ENCODE peak calls at places on chromosome 17, in five cellular contexts. S, F, O, J and T are unnamed samples. For H3K4me1, the result is how much of the 10 kb centered on the place peaks cover.

GRCh38 chr17:57839571-57839923 is 10.3 kb downstream of the MRPS23 start:
- DNase-seq in S (no peak), J (no peak), F (no peak), O (no peak), T (no peak)

GRCh38 chr17:73349138-73349537 is 37.3 kb upstream of the CDC42EP4 start:
- DNase-seq in S (no peak), J (no peak), O (peak), F (no peak), T (peak)

GRCh38 chr17:28997811-28998210 is 8.0 kb downstream of the SEZ6 start:
- DNase-seq in O (no peak), J (no peak), S (no peak), F (no peak), T (no peak)

GRCh38 chr17:68509151-68510057 is 2.8 kb upstream of the PRKAR1A start:
- DNase-seq in S (no peak), O (no peak), J (peak), F (peak), T (no peak)

GRCh38 chr17:79982986-79983385 is 52.7 kb downstream of the TBC1D16 start:
- DNase-seq in F (no peak), J (no peak), S (peak), O (no peak), T (peak)

GRCh38 chr17:55177159-55177913 is 87.4 kb upstream of the HLF start:
- DNase-seq in S (no peak), F (no peak), J (no peak), O (peak), T (no peak)

GRCh38 chr17:8502100-8502499 is 66.4 kb downstream of the NDEL1 start:
- DNase-seq in F (no peak), S (no peak), J (no peak), O (no peak), T (no peak)

GRCh38 chr17:49523706-49524472 is 28.8 kb downstream of the NGFR start:
- DNase-seq in S (peak), F (no peak), O (no peak), J (no peak), T (no peak)

GRCh38 chr17:48045270-48046001 is 2.7 kb upstream of the NFE2L1 start:
- DNase-seq in F (no peak), S (no peak), J (no peak), O (no peak), T (no peak)

GRCh38 chr17:21354796-21355385 is 21.3 kb upstream of the KCNJ12 start:
- DNase-seq in F (no peak), S (no peak), J (no peak), O (no peak), T (no peak)

GRCh38 chr17:21352221-21352980 is 23.8 kb upstream of the KCNJ12 start:
- DNase-seq in J (no peak), F (no peak), O (no peak), S (peak), T (no peak)

GRCh38 chr17:21353326-21354010 is 22.7 kb upstream of the KCNJ12 start:
- DNase-seq in F (no peak), S (peak), O (no peak), J (no peak), T (no peak)

GRCh38 chr17:21351366-21352065 is 24.6 kb upstream of the KCNJ12 start:
- DNase-seq in F (no peak), J (no peak), O (no peak), S (peak), T (no peak)

GRCh38 chr17:21352981-21353265 is 23.2 kb upstream of the KCNJ12 start:
- DNase-seq in J (no peak), S (no peak), F (no peak), O (no peak), T (no peak)
- H3K4me1 ChIP-seq in J (under half), S (under half), F (under half), O (under half), T (under half)

GRCh38 chr17:32771396-32771795 is 105.5 kb downstream of the MYO1D start:
- DNase-seq in O (no peak), J (no peak), S (no peak), F (no peak), T (no peak)
- H3K4me1 ChIP-seq in O (under half), J (under half), S (under half), F (under half), T (under half)

GRCh38 chr17:64707077-64707591 is 45.0 kb upstream of the SMURF2 start:
- DNase-seq in O (no peak), J (peak), S (no peak), F (peak), T (peak)
- H3K4me1 ChIP-seq in O (under half), J (under half), S (under half), F (under half), T (under half)

GRCh38 chr17:7463368-7463846 is 16.0 kb downstream of the ZBTB4 start:
- DNase-seq in O (no peak), J (no peak), S (no peak), F (no peak), T (no peak)

GRCh38 chr17:7465481-7466275 is 13.8 kb downstream of the ZBTB4 start:
- DNase-seq in S (no peak), J (no peak), O (no peak), F (no peak), T (no peak)

GRCh38 chr17:7466318-7466643 is 13.2 kb downstream of the ZBTB4 start:
- DNase-seq in O (no peak), J (no peak), F (no peak), S (no peak), T (no peak)

GRCh38 chr17:7462474-7463367 is 16.7 kb downstream of the ZBTB4 start:
- DNase-seq in S (no peak), J (no peak), F (no peak), O (no peak), T (no peak)

DNA sequence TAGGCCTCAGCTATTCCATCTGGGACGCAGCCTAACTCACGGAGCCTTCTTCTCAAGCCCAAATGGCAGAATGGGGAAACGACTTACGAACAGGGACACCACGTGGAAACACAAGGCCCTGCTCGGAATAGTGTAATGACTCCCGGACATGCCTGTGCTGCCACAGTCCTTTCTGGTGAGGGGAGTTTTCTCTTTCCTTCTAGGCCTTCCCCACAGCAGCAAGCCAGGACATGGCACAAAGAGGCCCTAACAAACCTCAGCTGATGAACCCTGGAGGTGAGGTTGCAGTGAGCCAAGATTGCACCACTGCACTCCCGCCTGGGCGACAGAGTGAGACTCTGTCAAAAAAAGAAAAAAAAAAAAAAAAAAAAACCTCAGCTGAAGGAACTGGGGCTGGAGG is 15.3 kb downstream of the ZBTB4 start:
- DNase-seq in S (no peak), F (no peak), J (no peak), O (no peak), T (no peak)
- H3K4me1 ChIP-seq in S (under half), F (under half), J (under half), O (under half), T (under half)

GRCh38 chr17:82278786-82279379 is 5.4 kb upstream of the CSNK1D start:
- DNase-seq in F (no peak), O (no peak), S (no peak), J (no peak), T (no peak)

GRCh38 chr17:82276951-82277350 is 3.5 kb upstream of the CSNK1D start:
- DNase-seq in J (no peak), F (no peak), O (no peak), S (no peak), T (no peak)

GRCh38 chr17:82278308-82278707 is 4.8 kb upstream of the CSNK1D start:
- DNase-seq in S (no peak), J (no peak), O (no peak), F (no peak), T (no peak)

GRCh38 chr17:82275326-82275725 is 1.8 kb upstream of the CSNK1D start:
- DNase-seq in O (no peak), S (no peak), J (no peak), F (no peak), T (no peak)

DNA sequence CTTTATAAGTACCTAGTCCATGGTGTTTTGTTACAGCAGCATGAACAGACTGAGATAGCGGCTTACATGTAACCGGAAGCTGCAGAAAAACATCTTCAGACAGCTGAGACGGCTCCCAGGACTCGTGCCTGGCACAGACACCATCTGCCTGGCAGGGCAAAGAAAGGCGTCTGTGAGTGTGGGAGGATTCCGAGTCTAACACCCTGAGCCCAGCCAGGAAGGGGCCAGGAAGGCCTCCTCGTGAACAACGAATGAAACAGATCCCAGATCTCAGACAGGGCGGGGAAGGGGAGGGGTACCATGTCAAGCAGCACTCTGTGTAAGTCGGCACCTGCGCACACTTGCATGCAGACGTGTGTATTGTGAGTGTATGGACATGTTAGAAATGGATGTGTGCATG is 4.4 kb upstream of the CSNK1D start:
- DNase-seq in F (no peak), O (no peak), S (no peak), J (no peak), T (no peak)
- H3K4me1 ChIP-seq in F (under half), O (under half), S (under half), J (under half), T (under half)

DNA sequence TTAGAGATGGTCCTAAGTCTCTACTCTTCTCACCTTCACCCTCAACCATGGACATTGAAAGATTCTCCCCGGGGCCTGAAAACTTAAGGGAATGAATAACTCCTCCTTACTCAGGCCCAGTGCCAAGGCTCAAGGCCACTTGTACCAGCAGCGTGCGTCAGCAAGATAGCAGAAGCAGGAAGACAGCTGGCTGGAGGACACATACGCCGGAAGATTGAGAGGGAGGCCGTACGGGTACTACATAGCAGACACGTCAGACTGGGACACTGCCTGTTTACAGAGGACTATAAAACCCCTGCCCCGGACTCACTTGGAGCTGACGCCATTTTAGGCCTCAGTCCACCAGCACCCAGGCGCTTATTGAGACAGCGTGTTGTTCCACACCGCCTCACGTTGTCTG is 75.8 kb upstream of the MED13 start:
- DNase-seq in J (no peak), F (no peak), O (no peak), S (no peak), T (no peak)
- H3K4me1 ChIP-seq in J (under half), F (under half), O (under half), S (under half), T (under half)

GRCh38 chr17:65688307-65688706 is 126.9 kb upstream of the AXIN2 start:
- DNase-seq in O (no peak), F (no peak), J (no peak), S (no peak), T (no peak)
- H3K4me1 ChIP-seq in O (under half), F (under half), J (under half), S (under half), T (under half)

DNA sequence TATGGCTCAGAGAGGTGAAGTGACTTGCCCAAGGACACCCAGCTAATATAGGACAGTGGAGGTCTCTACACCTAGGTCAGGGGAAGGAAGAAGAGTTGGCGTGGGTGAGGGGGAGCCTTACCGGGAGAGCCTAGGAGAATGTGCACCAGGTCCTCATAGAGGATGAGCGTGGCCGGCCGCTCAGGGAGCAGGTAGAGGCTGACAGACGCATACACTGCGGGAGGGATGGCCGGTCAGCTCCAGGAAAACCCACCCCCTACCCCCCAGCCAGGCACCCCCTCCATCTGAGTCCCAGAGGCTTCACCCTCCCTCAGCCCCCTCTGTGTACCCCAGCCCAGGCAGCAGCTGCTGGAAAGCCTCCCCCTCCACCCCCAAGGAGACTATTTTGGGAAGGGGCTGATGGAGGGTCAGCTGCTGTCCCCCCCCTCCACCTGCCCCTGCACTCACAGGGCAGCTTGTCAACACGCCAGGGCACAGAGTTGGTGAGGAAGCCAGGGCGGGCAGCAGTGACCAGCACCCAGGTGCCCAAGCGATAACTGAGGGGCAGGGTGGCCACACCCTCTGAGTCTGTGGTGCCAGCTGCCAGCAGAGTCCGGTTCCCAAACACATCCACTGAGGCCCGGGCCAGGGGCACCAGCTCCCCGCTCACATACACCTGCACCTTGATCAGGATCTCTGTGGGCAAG is 4.1 kb downstream of the FAM171A2 start:
- DNase-seq in F (no peak), O (no peak), S (no peak), J (no peak), T (no peak)
- H3K4me1 ChIP-seq in F (under half), O (under half), S (under half), J (under half), T (under half)